ENCODE peak calls at places on chromosomes 5 and 9, in six cellular contexts. One of them, this sample, is unnamed.

GRCh38 chr9:112378441-112379176 is 1.3 kb upstream of the HSDL2 start:
- DNase-seq in endothelial cell of umbilical vein: peak; percentile 16
- DNase-seq in GM12878: no peak
- DNase-seq in NB4: no peak
- DNase-seq in HepG2: no peak
- DNase-seq in K562: peak; percentile 37
- DNase-seq in this sample: no peak

GRCh38 chr5:10489810-10490426 is 48.2 kb downstream of the ROPN1L start:
- DNase-seq in GM12878: peak; percentile 37
- DNase-seq in endothelial cell of umbilical vein: peak; percentile 46
- DNase-seq in HepG2: no peak
- DNase-seq in K562: no peak
- DNase-seq in NB4: peak; percentile 81
- DNase-seq in this sample: no peak

GRCh38 chr5:30050056-30050815 is 1143.2 kb upstream of the CDH6 start:
- DNase-seq in K562: no peak
- DNase-seq in GM12878: no peak
- DNase-seq in endothelial cell of umbilical vein: no peak
- DNase-seq in HepG2: no peak
- DNase-seq in NB4: no peak
- DNase-seq in this sample: no peak

GRCh38 chr9:125293134-125293533 is 31.5 kb downstream of the GAPVD1 start:
- DNase-seq in endothelial cell of umbilical vein: no peak
- DNase-seq in K562: no peak
- DNase-seq in NB4: no peak
- DNase-seq in HepG2: no peak
- DNase-seq in GM12878: no peak
- DNase-seq in this sample: no peak

GRCh38 chr5:107248065-107248695 is 422.6 kb downstream of the EFNA5 start:
- DNase-seq in endothelial cell of umbilical vein: peak; percentile 69
- DNase-seq in HepG2: no peak
- DNase-seq in NB4: peak; percentile 55
- DNase-seq in K562: peak; percentile 44
- DNase-seq in GM12878: peak; percentile 13
- DNase-seq in this sample: peak; percentile 29

GRCh38 chr5:36656556-36656955 is 50.1 kb downstream of the SLC1A3 start:
- DNase-seq in GM12878: no peak
- DNase-seq in endothelial cell of umbilical vein: no peak
- DNase-seq in K562: no peak
- DNase-seq in HepG2: no peak
- DNase-seq in NB4: no peak
- DNase-seq in this sample: no peak

GRCh38 chr5:71924325-71924724 is 182.9 kb upstream of the MAP1B start:
- DNase-seq in endothelial cell of umbilical vein: no peak
- DNase-seq in NB4: no peak
- DNase-seq in GM12878: no peak
- DNase-seq in HepG2: no peak
- DNase-seq in K562: no peak
- DNase-seq in this sample: no peak

GRCh38 chr5:25090275-25090674 is 445.5 kb upstream of the CDH10 start:
- DNase-seq in HepG2: peak; percentile 9
- DNase-seq in K562: no peak
- DNase-seq in NB4: no peak
- DNase-seq in GM12878: no peak
- DNase-seq in endothelial cell of umbilical vein: no peak
- DNase-seq in this sample: no peak

GRCh38 chr9:36438536-36438935 is 38.5 kb upstream of the RNF38 start:
- DNase-seq in HepG2: no peak
- DNase-seq in endothelial cell of umbilical vein: no peak
- DNase-seq in GM12878: no peak
- DNase-seq in NB4: no peak
- DNase-seq in K562: no peak
- DNase-seq in this sample: no peak

GRCh38 chr9:89606049-89606481 is 1.3 kb downstream of the GADD45G start:
- DNase-seq in HepG2: peak; percentile 27
- DNase-seq in NB4: peak; percentile 85
- DNase-seq in GM12878: no peak
- DNase-seq in endothelial cell of umbilical vein: peak; percentile 54
- DNase-seq in K562: peak; percentile 73
- DNase-seq in this sample: peak; percentile 28

GRCh38 chr9:133275105-133276000 is at the start of gene ABO:
- DNase-seq in endothelial cell of umbilical vein: no peak
- DNase-seq in GM12878: no peak
- DNase-seq in HepG2: no peak
- DNase-seq in NB4: no peak
- DNase-seq in K562: peak; percentile 74
- DNase-seq in this sample: no peak

GRCh38 chr5:37121027-37121426 is 128.1 kb downstream of the CPLANE1 start:
- DNase-seq in GM12878: no peak
- DNase-seq in HepG2: no peak
- DNase-seq in NB4: peak; percentile 53
- DNase-seq in endothelial cell of umbilical vein: no peak
- DNase-seq in K562: no peak
- DNase-seq in this sample: no peak

GRCh38 chr5:132380047-132380446 is 10.5 kb downstream of the SLC22A5 start:
- DNase-seq in K562: no peak
- DNase-seq in endothelial cell of umbilical vein: no peak
- DNase-seq in NB4: no peak
- DNase-seq in HepG2: no peak
- DNase-seq in GM12878: no peak
- DNase-seq in this sample: no peak

GRCh38 chr5:126805108-126805507 is 28.2 kb downstream of the LMNB1 start:
- DNase-seq in endothelial cell of umbilical vein: no peak
- DNase-seq in GM12878: no peak
- DNase-seq in HepG2: no peak
- DNase-seq in NB4: peak; percentile 27
- DNase-seq in K562: no peak
- DNase-seq in this sample: no peak

GRCh38 chr9:108377881-108378280 is 477.9 kb downstream of the ACTL7B start:
- DNase-seq in HepG2: no peak
- DNase-seq in K562: no peak
- DNase-seq in endothelial cell of umbilical vein: no peak
- DNase-seq in NB4: no peak
- DNase-seq in GM12878: no peak
- DNase-seq in this sample: no peak

GRCh38 chr9:75653335-75653734 is 237.1 kb upstream of the PCSK5 start:
- DNase-seq in NB4: no peak
- DNase-seq in K562: no peak
- DNase-seq in HepG2: no peak
- DNase-seq in GM12878: no peak
- DNase-seq in endothelial cell of umbilical vein: no peak
- DNase-seq in this sample: no peak

GRCh38 chr5:36777105-36777757 is 99.3 kb upstream of the NIPBL start:
- DNase-seq in endothelial cell of umbilical vein: peak; percentile 50
- DNase-seq in HepG2: peak; percentile 27
- DNase-seq in NB4: peak; percentile 17
- DNase-seq in K562: peak; percentile 40
- DNase-seq in GM12878: no peak
- DNase-seq in this sample: peak; percentile 34

GRCh38 chr9:126171641-126172040 is 155.0 kb upstream of the MVB12B start:
- DNase-seq in HepG2: no peak
- DNase-seq in K562: no peak
- DNase-seq in endothelial cell of umbilical vein: no peak
- DNase-seq in NB4: no peak
- DNase-seq in GM12878: no peak
- DNase-seq in this sample: no peak

GRCh38 chr5:61311836-61312808 is 19.9 kb upstream of the ZSWIM6 start:
- DNase-seq in HepG2: no peak
- DNase-seq in endothelial cell of umbilical vein: peak; percentile 93
- DNase-seq in GM12878: no peak
- DNase-seq in K562: no peak
- DNase-seq in NB4: no peak
- DNase-seq in this sample: no peak

GRCh38 chr9:89361816-89362646 is 43.7 kb downstream of the SECISBP2 start:
- DNase-seq in endothelial cell of umbilical vein: no peak
- DNase-seq in GM12878: no peak
- DNase-seq in HepG2: no peak
- DNase-seq in K562: no peak
- DNase-seq in NB4: no peak
- DNase-seq in this sample: no peak

GRCh38 chr9:97297889-97298288 is 9.6 kb upstream of the CCDC180 start:
- DNase-seq in HepG2: no peak
- DNase-seq in NB4: no peak
- DNase-seq in endothelial cell of umbilical vein: no peak
- DNase-seq in GM12878: no peak
- DNase-seq in K562: no peak
- DNase-seq in this sample: no peak

GRCh38 chr5:151611127-151611775 is 20.1 kb upstream of the FAT2 start:
- DNase-seq in HepG2: no peak
- DNase-seq in NB4: no peak
- DNase-seq in K562: no peak
- DNase-seq in endothelial cell of umbilical vein: no peak
- DNase-seq in GM12878: no peak
- DNase-seq in this sample: no peak

GRCh38 chr5:14406554-14406849 is 175.1 kb upstream of the OTULINL start:
- DNase-seq in K562: peak; percentile 35
- DNase-seq in GM12878: no peak
- DNase-seq in endothelial cell of umbilical vein: peak; percentile 69
- DNase-seq in NB4: no peak
- DNase-seq in HepG2: no peak
- DNase-seq in this sample: no peak
- TF ChIP-seq MYC in K562: no peak
- TF ChIP-seq MYC in GM12878: no peak
- TF ChIP-seq MYC in endothelial cell of umbilical vein: peak; percentile 14
- TF ChIP-seq MYC in NB4: no peak
- TF ChIP-seq MYC in HepG2: no peak
- TF ChIP-seq MYC in this sample: no peak

DNA sequence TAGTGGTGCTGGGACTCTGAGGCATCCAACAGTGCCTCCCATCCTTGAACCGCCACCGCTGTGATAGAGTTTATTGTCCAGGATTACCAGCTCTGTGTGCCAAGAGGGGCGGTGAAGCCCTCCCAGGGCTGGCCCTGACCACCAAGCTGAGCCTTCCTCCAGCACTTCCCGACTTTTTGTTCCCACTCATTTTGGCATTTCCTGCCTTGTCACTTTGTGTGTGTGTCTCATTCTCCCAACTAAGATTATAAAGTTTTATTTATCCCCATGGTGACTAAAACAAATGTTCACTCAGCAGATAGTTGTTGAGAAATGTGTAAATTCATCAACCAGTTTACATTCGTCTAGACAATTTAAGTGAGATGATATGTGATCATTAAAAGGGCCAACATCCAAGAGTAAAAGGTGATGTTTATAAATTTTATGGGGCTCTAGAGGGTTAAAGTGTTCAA is 2.5 kb downstream of the F2R start:
- DNase-seq in GM12878: no peak
- DNase-seq in NB4: no peak
- DNase-seq in K562: no peak
- DNase-seq in endothelial cell of umbilical vein: peak; percentile 90
- DNase-seq in HepG2: no peak
- DNase-seq in this sample: no peak
- TF ChIP-seq MYC in GM12878: no peak
- TF ChIP-seq MYC in NB4: no peak
- TF ChIP-seq MYC in K562: no peak
- TF ChIP-seq MYC in endothelial cell of umbilical vein: no peak
- TF ChIP-seq MYC in HepG2: no peak
- TF ChIP-seq MYC in this sample: no peak

DNA sequence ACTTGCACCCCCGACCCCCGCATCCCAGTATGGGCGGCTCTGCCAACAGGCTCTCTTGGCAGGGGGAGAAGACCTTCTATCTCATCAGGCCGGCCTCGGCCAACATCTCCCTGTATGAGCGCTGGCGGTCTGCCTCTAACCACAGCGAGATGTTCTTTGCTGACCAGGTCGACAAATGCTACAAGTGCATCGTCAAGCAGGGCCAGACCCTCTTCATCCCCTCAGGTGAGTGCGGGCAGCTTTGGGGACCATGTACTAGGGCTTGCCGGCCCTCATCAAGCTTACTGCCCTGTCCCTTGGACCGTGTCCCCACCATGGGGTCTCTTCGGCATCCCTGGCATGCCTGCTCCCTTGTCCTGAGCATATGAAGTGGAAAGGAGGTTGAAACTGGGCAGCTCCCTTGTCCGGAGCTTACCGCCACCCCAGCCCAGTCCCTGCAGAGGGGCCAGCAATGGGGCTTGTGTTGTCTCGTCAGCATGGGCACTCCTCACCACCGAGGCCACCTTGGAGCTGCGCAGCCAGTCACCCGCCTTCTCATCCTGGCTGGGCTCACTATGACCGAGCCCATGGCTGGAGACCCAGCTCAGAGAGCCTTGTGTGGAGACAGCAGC is 78.1 kb downstream of the PHF2 start:
- DNase-seq in K562: no peak
- DNase-seq in NB4: no peak
- DNase-seq in HepG2: no peak
- DNase-seq in GM12878: no peak
- DNase-seq in endothelial cell of umbilical vein: no peak
- DNase-seq in this sample: no peak
- TF ChIP-seq MYC in K562: no peak
- TF ChIP-seq MYC in NB4: no peak
- TF ChIP-seq MYC in HepG2: no peak
- TF ChIP-seq MYC in GM12878: no peak
- TF ChIP-seq MYC in endothelial cell of umbilical vein: no peak
- TF ChIP-seq MYC in this sample: no peak

DNA sequence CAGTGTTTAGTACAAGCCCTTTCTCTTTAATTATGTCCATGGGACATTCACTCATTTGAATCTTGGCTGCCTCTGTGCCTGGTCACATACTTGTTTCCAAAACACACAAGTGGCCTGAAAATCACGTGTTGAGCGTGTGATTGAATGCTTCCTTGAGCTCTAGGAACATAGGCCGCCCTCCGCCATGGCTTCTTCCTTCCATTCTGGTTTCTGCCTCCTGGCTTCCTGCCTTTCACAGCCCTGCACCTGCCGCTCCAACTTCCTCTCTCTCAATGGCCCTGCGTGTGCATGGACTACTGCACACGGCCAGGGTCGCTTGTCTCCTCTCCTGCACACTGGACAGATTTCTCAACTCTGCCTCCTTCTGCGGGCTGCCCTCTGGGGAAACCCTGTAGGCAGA is 111.1 kb upstream of the RETREG1 start:
- DNase-seq in NB4: peak; percentile 45
- DNase-seq in HepG2: no peak
- DNase-seq in endothelial cell of umbilical vein: peak; percentile 78
- DNase-seq in GM12878: no peak
- DNase-seq in K562: no peak
- DNase-seq in this sample: no peak
- TF ChIP-seq MYC in NB4: peak; percentile 22
- TF ChIP-seq MYC in HepG2: no peak
- TF ChIP-seq MYC in endothelial cell of umbilical vein: no peak
- TF ChIP-seq MYC in GM12878: no peak
- TF ChIP-seq MYC in K562: no peak
- TF ChIP-seq MYC in this sample: no peak

GRCh38 chr5:172950176-172950965 is 8.9 kb upstream of the RPL26L1 start:
- DNase-seq in K562: no peak
- DNase-seq in GM12878: no peak
- DNase-seq in HepG2: no peak
- DNase-seq in endothelial cell of umbilical vein: no peak
- DNase-seq in NB4: no peak
- DNase-seq in this sample: no peak
- TF ChIP-seq MYC in K562: no peak
- TF ChIP-seq MYC in GM12878: no peak
- TF ChIP-seq MYC in HepG2: no peak
- TF ChIP-seq MYC in endothelial cell of umbilical vein: no peak
- TF ChIP-seq MYC in NB4: no peak
- TF ChIP-seq MYC in this sample: no peak